ENCODE peak calls at places on chromosomes 2 and 18, in four cellular contexts. J is cerebellum; T is naive thymus-derived CD8-positive, alpha-beta T cell; U is stomach. V is an unnamed sample.

GRCh38 chr18:76167440-76167839 is 327.6 kb downstream of the ZNF516 start:
- DNase-seq in U (no peak), J (no peak), T (no peak), V (no peak)

GRCh38 chr2:207594245-207594644 is 30.9 kb downstream of the METTL21A start:
- DNase-seq in U (no peak), T (no peak), J (no peak), V (no peak)

GRCh38 chr18:26424428-26425147 is 123.8 kb downstream of the KCTD1 start:
- DNase-seq in T (no peak), J (no peak), U (no peak), V (no peak)

GRCh38 chr2:218733615-218734021 is 23.0 kb downstream of the TTLL4 start:
- DNase-seq in T (no peak), J (no peak), U (peak; percentile 34), V (peak; percentile 10)

GRCh38 chr2:172211507-172211906 is 108.8 kb upstream of the DLX2 start:
- DNase-seq in T (no peak), U (no peak), J (no peak), V (no peak)

GRCh38 chr2:171316755-171317337 is 116.9 kb downstream of the METTL8 start:
- DNase-seq in U (no peak), T (no peak), J (peak; percentile 18), V (no peak)

GRCh38 chr2:47181176-47181575 is 26.1 kb upstream of the STPG4 start:
- DNase-seq in J (no peak), T (no peak), U (no peak), V (no peak)

GRCh38 chr2:232522014-232522854 is 2.0 kb downstream of the PRSS56 start:
- DNase-seq in U (peak; percentile 66), T (peak; percentile 69), J (peak; percentile 80), V (peak; percentile 36)

GRCh38 chr2:140627136-140627535 is 1503.7 kb downstream of the LRP1B start:
- DNase-seq in J (no peak), U (no peak), T (no peak), V (no peak)

GRCh38 chr2:1511455-1511854 is 98.2 kb downstream of the TPO start:
- DNase-seq in U (no peak), T (no peak), J (no peak), V (no peak)

GRCh38 chr2:187233811-187234210 is 214.2 kb downstream of the CALCRL start:
- DNase-seq in J (no peak), T (no peak), U (no peak), V (no peak)

GRCh38 chr2:23445450-23445868 is 60.5 kb downstream of the KLHL29 start:
- DNase-seq in J (no peak), T (no peak), U (no peak), V (no peak)

GRCh38 chr2:182594286-182594685 is 121.8 kb upstream of the DNAJC10 start:
- DNase-seq in J (no peak), U (no peak), T (no peak), V (no peak)